ENCODE peak calls at places on chromosomes 13 and 19, in eight cellular contexts. R is K562, A is GM23248, T is A673, B is endothelial cell of umbilical vein, D is hepatocyte, O is fibroblast of lung, X is mammary epithelial cell. V is an unnamed sample.
A peak's percentile ranks its signal among the peaks of the same experiment; 100 is the strongest.

GRCh38 chr19:43416951-43417623 is 2.4 kb downstream of the TEX101 start:
- DNase-seq in T (no peak), X (no peak), B (no peak), O (no peak), A (no peak), D (no peak), R (no peak), V (no peak)

GRCh38 chr19:43667524-43668405 is 2.2 kb downstream of the PLAUR start:
- DNase-seq in D (no peak), A (no peak), O (no peak), T (no peak), R (peak; percentile 59), X (no peak), B (no peak), V (no peak)

GRCh38 chr19:33734913-33735312 is 61.8 kb upstream of the KCTD15 start:
- DNase-seq in B (no peak), R (no peak), O (no peak), X (no peak), D (no peak), A (no peak), T (no peak), V (no peak)

GRCh38 chr19:42596391-42597071 is 1.8 kb upstream of the CEACAM8 start:
- DNase-seq in D (peak; percentile 41), O (peak; percentile 7), T (peak; percentile 19), R (peak; percentile 61), B (peak; percentile 12), A (peak; percentile 36), X (no peak), V (no peak)

GRCh38 chr13:92538164-92538563 is 688.4 kb upstream of the GPC6 start:
- DNase-seq in T (no peak), B (no peak), O (no peak), A (no peak), X (no peak), R (no peak), D (no peak), V (no peak)

GRCh38 chr13:50106559-50106958 is 91.3 kb downstream of the KCNRG start:
- DNase-seq in T (no peak), A (no peak), D (no peak), B (peak; percentile 69), X (no peak), R (no peak), O (no peak), V (no peak)

GRCh38 chr13:22451345-22451744 is 729.4 kb upstream of the SGCG start:
- DNase-seq in T (no peak), X (no peak), B (no peak), D (peak; percentile 13), A (no peak), O (peak; percentile 39), R (no peak), V (no peak)

GRCh38 chr13:73262862-73263627 is 204.2 kb downstream of the KLF5 start:
- DNase-seq in D (no peak), O (no peak), X (peak; percentile 29), A (no peak), T (no peak), B (no peak), R (no peak), V (no peak)

GRCh38 chr19:12721656-12722565 is 1.8 kb downstream of the TNPO2 start:
- DNase-seq in R (peak; percentile 86), O (peak; percentile 80), T (peak; percentile 86), D (peak; percentile 91), A (peak; percentile 83), X (peak; percentile 40), B (peak; percentile 78), V (no peak)

GRCh38 chr13:109835321-109835720 is 48.9 kb upstream of the IRS2 start:
- DNase-seq in D (no peak), X (no peak), A (no peak), O (peak; percentile 48), R (no peak), B (no peak), T (no peak), V (no peak)

GRCh38 chr13:62171697-62172096 is 756.0 kb upstream of the PCDH20 start:
- DNase-seq in X (no peak), A (no peak), D (no peak), O (no peak), B (no peak), T (no peak), R (no peak), V (no peak)

GRCh38 chr13:49185264-49185663 is 34.9 kb upstream of the MLNR start:
- DNase-seq in T (no peak), X (no peak), B (peak; percentile 7), R (no peak), A (no peak), D (no peak), O (no peak), V (no peak)

GRCh38 chr13:47213057-47213456 is 316.2 kb upstream of the HTR2A start:
- DNase-seq in T (no peak), X (no peak), O (no peak), R (no peak), D (no peak), B (no peak), A (peak; percentile 35), V (no peak)

GRCh38 chr19:12666305-12667048 is at the start of the genes MAN2B1 and WDR83:
- DNase-seq in D (peak; percentile 93), T (peak; percentile 90), B (peak; percentile 82), X (peak; percentile 73), O (peak; percentile 48), R (peak; percentile 96), A (peak; percentile 87), V (no peak)

GRCh38 chr19:7130043-7130442 is 60.5 kb downstream of the ZNF557 start:
- DNase-seq in A (no peak), T (no peak), D (no peak), B (no peak), R (no peak), O (no peak), X (no peak), V (no peak)

GRCh38 chr19:4951671-4952070 is 17.2 kb upstream of the KDM4B start:
- DNase-seq in A (no peak), O (no peak), X (no peak), D (no peak), B (no peak), R (no peak), T (no peak), V (no peak)

GRCh38 chr19:3503036-3503572 is 2.6 kb upstream of the DOHH start:
- DNase-seq in R (peak; percentile 56), T (no peak), A (peak; percentile 24), O (no peak), D (no peak), B (no peak), X (no peak), V (no peak)

GRCh38 chr13:32233062-32233461 is 82.1 kb downstream of the ZAR1L start:
- DNase-seq in A (no peak), T (no peak), B (no peak), R (no peak), X (no peak), O (peak; percentile 26), D (no peak), V (no peak)

GRCh38 chr13:112861876-112862615 is 107.0 kb upstream of the MCF2L start:
- DNase-seq in A (no peak), R (no peak), D (no peak), X (no peak), O (no peak), T (no peak), B (no peak), V (no peak)

GRCh38 chr13:80342541-80343371 is 1.8 kb upstream of the SPRY2 start:
- DNase-seq in R (peak; percentile 60), T (peak; percentile 81), D (peak; percentile 89), A (peak; percentile 86), O (peak; percentile 77), B (peak; percentile 83), X (peak; percentile 75), V (no peak)

GRCh38 chr13:37681295-37682032 is 82.9 kb upstream of the POSTN start:
- DNase-seq in A (peak; percentile 66), O (peak; percentile 97), R (no peak), D (no peak), X (no peak), B (peak; percentile 95), T (no peak), V (no peak)

DNA sequence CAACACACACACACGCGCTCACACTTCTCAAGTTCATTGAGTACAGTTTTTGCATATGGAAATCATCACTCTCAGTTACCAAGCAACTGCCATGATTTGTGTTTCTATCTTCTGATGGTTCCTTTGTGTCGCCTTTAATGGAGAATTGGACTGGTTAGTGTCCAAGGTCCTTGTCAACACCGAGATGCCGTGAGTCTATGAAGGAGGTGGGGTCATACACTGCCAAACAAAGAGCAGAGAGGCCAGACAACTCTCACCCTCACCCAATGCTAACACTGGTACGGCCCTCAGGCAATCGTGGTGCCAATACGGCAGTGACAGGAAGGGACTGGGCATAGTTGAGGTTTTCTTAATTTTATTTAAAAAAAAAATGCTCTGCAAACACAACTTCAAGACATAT is 9.6 kb upstream of the SERP2 start:
- DNase-seq in X (no peak), O (no peak), D (no peak), B (no peak), T (no peak), R (no peak), A (no peak), V (no peak)
- H3K9me3 ChIP-seq in X (no peaks in the 10 kb centered on the region), O (no peaks in the 10 kb centered on the region), D (no peaks in the 10 kb centered on the region), B (no peaks in the 10 kb centered on the region), T (no peaks in the 10 kb centered on the region), R (no peaks in the 10 kb centered on the region), A (no peaks in the 10 kb centered on the region), V (no peaks in the 10 kb centered on the region)

GRCh38 chr19:16677060-16677459 is 16.1 kb downstream of the TMEM38A start:
- DNase-seq in A (no peak), X (no peak), D (no peak), B (no peak), O (no peak), T (no peak), R (no peak), V (no peak)
- H3K27ac ChIP-seq in A (no peak overlapping the region), X (no peak overlapping the region), D (no peak overlapping the region), B (no peak overlapping the region), O (no peak overlapping the region), T (no peak overlapping the region), R (no peak overlapping the region), V (no peak overlapping the region)

DNA sequence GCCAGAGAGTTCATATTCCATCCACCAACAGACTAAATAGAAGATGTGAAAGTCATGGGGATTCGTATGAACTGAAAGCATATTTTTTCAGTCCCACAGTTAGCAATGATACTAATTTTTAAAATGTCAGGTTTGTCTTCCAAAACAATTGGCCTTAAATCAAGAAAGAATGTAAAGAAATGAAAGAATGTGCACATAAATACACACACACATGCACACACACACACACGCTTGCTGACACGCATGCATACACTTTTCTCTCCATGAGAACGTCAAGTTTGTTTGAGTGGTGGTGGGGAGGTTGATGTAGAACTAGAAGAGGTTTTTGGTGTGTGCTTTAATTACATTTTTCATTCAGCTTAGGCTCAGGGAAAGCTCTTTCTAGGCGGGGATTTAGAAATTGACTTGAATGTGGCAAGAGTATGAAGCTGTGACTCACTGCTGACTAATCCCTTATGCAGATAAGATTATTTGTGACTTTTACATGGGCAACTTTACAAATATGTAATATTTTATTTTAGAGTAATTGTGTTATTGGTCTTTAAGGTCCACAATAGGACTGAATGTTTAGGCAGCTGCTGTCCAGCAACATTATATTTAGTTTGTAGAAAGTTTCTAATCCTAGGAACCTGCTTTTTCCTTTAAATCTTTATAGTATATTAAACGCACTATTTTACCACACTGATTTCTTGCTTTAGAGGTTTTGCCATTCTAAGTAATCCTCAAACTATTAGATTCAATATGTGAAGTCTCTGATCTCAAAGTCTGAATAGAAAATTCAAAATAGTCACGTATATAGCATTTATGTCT is 18.8 kb downstream of the FLT1 start:
- DNase-seq in B (peak; percentile 86), A (peak; percentile 93), R (no peak), T (peak; percentile 70), D (peak; percentile 59), O (peak; percentile 96), X (peak; percentile 53), V (no peak)
- TF ChIP-seq EZH2 in B (no peak), A (no peak), R (no peak), T (no peak), D (no peak), O (no peak), X (no peak), V (no peak)

GRCh38 chr19:58181902-58182576 is 822 bp upstream of the ZNF274 start:
- DNase-seq in O (peak; percentile 20), A (peak; percentile 34), D (no peak), B (peak; percentile 30), X (peak; percentile 30), T (peak; percentile 67), R (peak; percentile 67), V (no peak)
- H3K9me3 ChIP-seq in O (peaks cover 18% of the 10 kb centered on the region), A (peaks cover 14% of the 10 kb centered on the region), D (peaks cover 75% of the 10 kb centered on the region), B (no peaks in the 10 kb centered on the region), X (peaks cover 59% of the 10 kb centered on the region), T (peaks cover 59% of the 10 kb centered on the region), R (peaks cover 35% of the 10 kb centered on the region), V (peaks cover 25% of the 10 kb centered on the region)